ENCODE peak calls at places on chromosomes 7 and 10, in seven cellular contexts. One of them, this sample, is unnamed.

GRCh38 chr10:6176691-6177231 is 26.0 kb upstream of the PFKFB3 start:
- DNase-seq in stomach: no peak
- DNase-seq in A549: no peak
- DNase-seq in transverse colon: no peak
- DNase-seq in HepG2: no peak
- DNase-seq in GM12878: no peak
- DNase-seq in tibial nerve: no peak
- DNase-seq in this sample: no peak

GRCh38 chr7:127245582-127245981 is 7.2 kb downstream of the GRM8 start:
- DNase-seq in stomach: no peak
- DNase-seq in A549: no peak
- DNase-seq in transverse colon: no peak
- DNase-seq in HepG2: no peak
- DNase-seq in GM12878: no peak
- DNase-seq in tibial nerve: no peak
- DNase-seq in this sample: no peak

GRCh38 chr10:93542358-93542791 is 24.1 kb upstream of the FFAR4 start:
- DNase-seq in stomach: peak
- DNase-seq in A549: peak
- DNase-seq in transverse colon: peak
- DNase-seq in HepG2: no peak
- DNase-seq in GM12878: no peak
- DNase-seq in tibial nerve: peak
- DNase-seq in this sample: no peak

GRCh38 chr10:70317272-70317942 is 33.6 kb upstream of the NPFFR1 start:
- DNase-seq in stomach: no peak
- DNase-seq in A549: no peak
- DNase-seq in transverse colon: no peak
- DNase-seq in HepG2: peak
- DNase-seq in GM12878: no peak
- DNase-seq in tibial nerve: no peak
- DNase-seq in this sample: no peak

GRCh38 chr7:155862516-155863257 is 50.4 kb upstream of the SHH start:
- DNase-seq in stomach: peak
- DNase-seq in A549: peak
- DNase-seq in transverse colon: no peak
- DNase-seq in HepG2: no peak
- DNase-seq in GM12878: no peak
- DNase-seq in tibial nerve: no peak
- DNase-seq in this sample: peak

GRCh38 chr7:919924-920341 is 34.5 kb downstream of the ADAP1 start:
- DNase-seq in stomach: peak
- DNase-seq in A549: no peak
- DNase-seq in transverse colon: peak
- DNase-seq in HepG2: no peak
- DNase-seq in GM12878: no peak
- DNase-seq in tibial nerve: no peak
- DNase-seq in this sample: peak

GRCh38 chr7:151012921-151013347 is 11.4 kb downstream of the ATG9B start:
- DNase-seq in stomach: no peak
- DNase-seq in A549: peak
- DNase-seq in transverse colon: no peak
- DNase-seq in HepG2: peak
- DNase-seq in GM12878: no peak
- DNase-seq in tibial nerve: no peak
- DNase-seq in this sample: peak

GRCh38 chr10:45373783-45374450 is at the start of gene ALOX5:
- DNase-seq in stomach: peak
- DNase-seq in A549: no peak
- DNase-seq in transverse colon: peak
- DNase-seq in HepG2: no peak
- DNase-seq in GM12878: no peak
- DNase-seq in tibial nerve: no peak
- DNase-seq in this sample: no peak

GRCh38 chr10:78727728-78728127 is 341.0 kb upstream of the ZMIZ1 start:
- DNase-seq in stomach: no peak
- DNase-seq in A549: no peak
- DNase-seq in transverse colon: no peak
- DNase-seq in HepG2: no peak
- DNase-seq in GM12878: no peak
- DNase-seq in tibial nerve: no peak
- DNase-seq in this sample: no peak

GRCh38 chr7:42262907-42263466 is 26.0 kb upstream of the GLI3 start:
- DNase-seq in stomach: no peak
- DNase-seq in A549: no peak
- DNase-seq in transverse colon: peak
- DNase-seq in HepG2: no peak
- DNase-seq in GM12878: no peak
- DNase-seq in tibial nerve: no peak
- DNase-seq in this sample: peak

GRCh38 chr10:98908868-98909267 is 326.8 kb downstream of the HPSE2 start:
- DNase-seq in stomach: no peak
- DNase-seq in A549: no peak
- DNase-seq in transverse colon: no peak
- DNase-seq in HepG2: no peak
- DNase-seq in GM12878: no peak
- DNase-seq in tibial nerve: no peak
- DNase-seq in this sample: no peak

GRCh38 chr10:16854623-16855022 is 37.4 kb upstream of the RSU1 start:
- DNase-seq in stomach: no peak
- DNase-seq in A549: peak
- DNase-seq in transverse colon: no peak
- DNase-seq in HepG2: no peak
- DNase-seq in GM12878: no peak
- DNase-seq in tibial nerve: no peak
- DNase-seq in this sample: no peak

GRCh38 chr7:99928994-99929729 is at the start of gene GJC3:
- DNase-seq in stomach: peak
- DNase-seq in A549: peak
- DNase-seq in transverse colon: peak
- DNase-seq in HepG2: peak
- DNase-seq in GM12878: no peak
- DNase-seq in tibial nerve: peak
- DNase-seq in this sample: peak

GRCh38 chr7:157271991-157272324 is 64.8 kb upstream of the DNAJB6 start:
- DNase-seq in stomach: peak
- DNase-seq in A549: peak
- DNase-seq in transverse colon: peak
- DNase-seq in HepG2: peak
- DNase-seq in GM12878: no peak
- DNase-seq in tibial nerve: peak
- DNase-seq in this sample: peak

GRCh38 chr10:113438660-113439059 is 114.2 kb upstream of the HABP2 start:
- DNase-seq in stomach: no peak
- DNase-seq in A549: no peak
- DNase-seq in transverse colon: no peak
- DNase-seq in HepG2: no peak
- DNase-seq in GM12878: no peak
- DNase-seq in tibial nerve: no peak
- DNase-seq in this sample: no peak

GRCh38 chr7:43674559-43675436 is 54.5 kb downstream of the COA1 start:
- DNase-seq in stomach: no peak
- DNase-seq in A549: peak
- DNase-seq in transverse colon: no peak
- DNase-seq in HepG2: peak
- DNase-seq in GM12878: no peak
- DNase-seq in tibial nerve: no peak
- DNase-seq in this sample: no peak

GRCh38 chr10:122624546-122624945 is 64.0 kb downstream of the DMBT1 start:
- DNase-seq in stomach: no peak
- DNase-seq in A549: no peak
- DNase-seq in transverse colon: no peak
- DNase-seq in HepG2: no peak
- DNase-seq in GM12878: no peak
- DNase-seq in tibial nerve: no peak
- DNase-seq in this sample: no peak

GRCh38 chr10:123269017-123269552 is 114.9 kb downstream of the BUB3 start:
- DNase-seq in stomach: no peak
- DNase-seq in A549: no peak
- DNase-seq in transverse colon: no peak
- DNase-seq in HepG2: no peak
- DNase-seq in GM12878: no peak
- DNase-seq in tibial nerve: no peak
- DNase-seq in this sample: no peak

GRCh38 chr7:142557971-142558582 is 191.2 kb upstream of the PRSS1 start:
- DNase-seq in stomach: no peak
- DNase-seq in A549: peak
- DNase-seq in transverse colon: peak
- DNase-seq in HepG2: peak
- DNase-seq in GM12878: no peak
- DNase-seq in tibial nerve: no peak
- DNase-seq in this sample: no peak

GRCh38 chr10:104880655-104881222 is 239.6 kb downstream of the SORCS3 start:
- DNase-seq in stomach: no peak
- DNase-seq in A549: no peak
- DNase-seq in transverse colon: no peak
- DNase-seq in HepG2: no peak
- DNase-seq in GM12878: no peak
- DNase-seq in tibial nerve: no peak
- DNase-seq in this sample: no peak

GRCh38 chr7:85469446-85469970 is 282.7 kb upstream of the SEMA3D start:
- DNase-seq in stomach: no peak
- DNase-seq in A549: no peak
- DNase-seq in transverse colon: no peak
- DNase-seq in HepG2: no peak
- DNase-seq in GM12878: no peak
- DNase-seq in tibial nerve: no peak
- DNase-seq in this sample: no peak

DNA sequence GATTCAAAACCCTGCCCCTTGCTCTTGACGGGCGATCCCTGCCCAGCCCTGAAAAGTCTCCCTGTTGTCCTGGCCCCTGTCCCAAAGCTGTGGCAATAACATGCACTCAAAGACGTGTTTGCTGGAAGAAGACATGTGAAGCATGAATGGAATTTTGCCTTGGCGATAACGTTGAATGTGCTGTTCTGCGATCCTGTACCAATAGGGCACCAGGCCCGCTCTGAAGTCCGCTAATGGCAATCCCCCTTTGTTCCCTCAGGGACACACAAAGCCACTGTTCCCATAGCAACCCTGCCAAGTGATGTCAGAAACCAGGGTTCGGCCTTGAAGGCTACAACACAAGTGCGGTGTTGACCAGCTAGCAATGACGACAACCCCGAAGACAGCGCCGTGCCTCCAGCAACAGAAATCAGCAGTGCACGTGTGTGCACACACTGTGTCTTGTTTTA is 284.6 kb downstream of the KLF6 start:
- DNase-seq in stomach: no peak
- DNase-seq in A549: peak
- DNase-seq in transverse colon: peak
- DNase-seq in HepG2: peak
- DNase-seq in GM12878: no peak
- DNase-seq in tibial nerve: peak
- DNase-seq in this sample: peak
- TF ChIP-seq EP300 in stomach: peak
- TF ChIP-seq EP300 in A549: peak
- TF ChIP-seq EP300 in transverse colon: peak
- TF ChIP-seq EP300 in HepG2: no peak
- TF ChIP-seq EP300 in GM12878: no peak
- TF ChIP-seq EP300 in tibial nerve: peak
- TF ChIP-seq EP300 in this sample: peak

GRCh38 chr10:103192451-103193106 is 493 bp downstream of the NT5C2 start:
- DNase-seq in stomach: peak
- DNase-seq in A549: peak
- DNase-seq in transverse colon: peak
- DNase-seq in HepG2: peak
- DNase-seq in GM12878: no peak
- DNase-seq in tibial nerve: peak
- DNase-seq in this sample: peak
- TF ChIP-seq EP300 in stomach: no peak
- TF ChIP-seq EP300 in A549: peak
- TF ChIP-seq EP300 in transverse colon: no peak
- TF ChIP-seq EP300 in HepG2: no peak
- TF ChIP-seq EP300 in GM12878: no peak
- TF ChIP-seq EP300 in tibial nerve: no peak
- TF ChIP-seq EP300 in this sample: no peak

DNA sequence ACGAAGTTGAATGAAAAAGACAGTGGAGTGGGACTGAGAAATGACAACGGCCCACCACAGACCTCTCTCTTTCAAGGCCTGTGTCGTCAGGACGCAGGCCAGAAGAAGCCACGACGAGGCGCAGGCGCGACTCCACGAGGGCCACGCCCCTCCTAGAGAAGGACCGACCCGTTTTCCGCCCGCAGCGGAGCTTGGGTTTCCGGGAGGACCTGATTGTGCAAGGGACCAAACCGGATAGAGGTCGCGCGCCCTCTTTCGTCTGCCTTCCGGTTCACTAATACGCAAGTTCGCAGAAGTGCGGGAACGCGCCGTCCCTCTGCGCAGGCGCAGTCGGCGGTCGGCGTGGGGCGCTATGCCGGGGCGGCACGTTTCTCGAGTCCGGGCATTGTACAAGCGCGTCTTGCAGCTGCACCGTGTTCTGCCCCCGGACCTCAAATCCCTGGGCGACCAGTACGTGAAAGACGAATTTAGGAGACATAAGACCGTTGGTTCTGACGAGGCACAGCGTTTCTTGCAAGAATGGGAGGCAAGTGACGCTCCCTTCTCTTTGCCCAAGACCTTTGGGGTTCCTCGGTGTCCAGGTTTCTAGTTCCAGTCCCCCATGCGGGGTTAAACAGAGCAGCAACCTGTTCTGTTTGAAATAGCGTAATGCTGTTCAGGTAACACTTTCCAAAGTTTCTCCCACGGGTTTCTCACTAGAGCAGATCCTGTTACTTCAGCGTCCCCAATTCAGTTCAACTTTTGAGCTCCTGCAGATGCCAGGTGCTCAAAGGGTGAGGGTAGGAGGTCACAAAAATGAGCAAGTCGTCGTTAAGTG is at the start of gene SDHAF3:
- DNase-seq in stomach: peak
- DNase-seq in A549: peak
- DNase-seq in transverse colon: peak
- DNase-seq in HepG2: peak
- DNase-seq in GM12878: peak
- DNase-seq in tibial nerve: peak
- DNase-seq in this sample: peak
- TF ChIP-seq EP300 in stomach: no peak
- TF ChIP-seq EP300 in A549: no peak
- TF ChIP-seq EP300 in transverse colon: no peak
- TF ChIP-seq EP300 in HepG2: peak
- TF ChIP-seq EP300 in GM12878: no peak
- TF ChIP-seq EP300 in tibial nerve: peak
- TF ChIP-seq EP300 in this sample: no peak

DNA sequence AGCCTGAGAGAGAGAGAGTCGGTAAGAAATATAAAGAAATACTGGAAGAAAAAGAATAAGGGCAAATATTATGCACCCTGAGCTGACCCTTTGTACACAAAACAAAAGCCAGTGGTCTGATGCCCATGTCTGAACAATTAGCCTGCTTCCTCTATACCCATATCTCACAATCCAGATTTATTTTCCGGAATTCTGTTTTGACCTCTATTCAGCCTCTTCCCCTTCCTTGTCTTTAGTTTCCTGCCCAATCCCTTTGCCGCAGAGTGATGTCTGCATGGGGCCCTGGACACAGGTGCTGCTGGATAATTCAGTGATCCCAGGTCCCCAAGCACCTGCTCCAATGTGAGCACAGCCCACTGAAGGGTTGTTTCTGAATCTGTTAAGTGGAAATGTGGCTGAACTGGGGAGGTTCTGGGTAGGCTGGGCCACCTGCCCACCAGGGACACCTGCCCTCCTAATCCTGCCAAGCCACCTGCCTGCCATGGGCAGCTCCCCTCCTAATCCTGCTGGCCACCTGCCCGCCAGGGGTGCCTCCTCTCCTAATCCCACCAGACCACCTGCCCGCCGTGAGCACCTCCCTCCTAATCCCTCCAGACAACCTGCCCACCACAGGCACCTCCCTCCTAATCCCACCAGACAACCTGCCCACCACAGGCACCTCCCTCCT is 23.0 kb downstream of the ADGRA1 start:
- DNase-seq in stomach: no peak
- DNase-seq in A549: no peak
- DNase-seq in transverse colon: no peak
- DNase-seq in HepG2: no peak
- DNase-seq in GM12878: no peak
- DNase-seq in tibial nerve: no peak
- DNase-seq in this sample: no peak
- TF ChIP-seq EP300 in stomach: no peak
- TF ChIP-seq EP300 in A549: no peak
- TF ChIP-seq EP300 in transverse colon: no peak
- TF ChIP-seq EP300 in HepG2: no peak
- TF ChIP-seq EP300 in GM12878: no peak
- TF ChIP-seq EP300 in tibial nerve: no peak
- TF ChIP-seq EP300 in this sample: no peak